ENCODE peak calls at places on chromosomes 12 and 14, in nine cellular contexts. One of them, this sample, is unnamed.

GRCh38 chr12:105420659-105421240 is 90.3 kb downstream of the C12orf75 start:
- DNase-seq in ovary: peak; percentile 80
- DNase-seq in mucosa of descending colon: peak; percentile 80
- DNase-seq in suprapubic skin: no peak
- DNase-seq in A549: peak; percentile 79
- DNase-seq in transverse colon: peak; percentile 76
- DNase-seq in PC-3: peak; percentile 90
- DNase-seq in breast epithelium: peak; percentile 69
- DNase-seq in Peyer's patch: peak; percentile 82
- DNase-seq in this sample: peak; percentile 74

GRCh38 chr14:59481407-59482119 is 2.6 kb downstream of the L3HYPDH start:
- DNase-seq in ovary: no peak
- DNase-seq in mucosa of descending colon: no peak
- DNase-seq in suprapubic skin: no peak
- DNase-seq in A549: peak; percentile 52
- DNase-seq in transverse colon: no peak
- DNase-seq in PC-3: peak; percentile 99
- DNase-seq in breast epithelium: no peak
- DNase-seq in Peyer's patch: no peak
- DNase-seq in this sample: no peak

GRCh38 chr12:29782285-29782820 is 1.4 kb downstream of the TMTC1 start:
- DNase-seq in ovary: no peak
- DNase-seq in mucosa of descending colon: no peak
- DNase-seq in suprapubic skin: no peak
- DNase-seq in A549: no peak
- DNase-seq in transverse colon: no peak
- DNase-seq in PC-3: peak; percentile 34
- DNase-seq in breast epithelium: no peak
- DNase-seq in Peyer's patch: no peak
- DNase-seq in this sample: no peak

GRCh38 chr14:34213332-34213731 is 248.7 kb downstream of the SPTSSA start:
- DNase-seq in ovary: no peak
- DNase-seq in mucosa of descending colon: no peak
- DNase-seq in suprapubic skin: no peak
- DNase-seq in A549: no peak
- DNase-seq in transverse colon: no peak
- DNase-seq in PC-3: no peak
- DNase-seq in breast epithelium: no peak
- DNase-seq in Peyer's patch: no peak
- DNase-seq in this sample: no peak

GRCh38 chr12:132445884-132446471 is 44.0 kb upstream of the FBRSL1 start:
- DNase-seq in ovary: peak; percentile 49
- DNase-seq in mucosa of descending colon: peak; percentile 67
- DNase-seq in suprapubic skin: no peak
- DNase-seq in A549: peak; percentile 100
- DNase-seq in transverse colon: peak; percentile 67
- DNase-seq in PC-3: peak; percentile 80
- DNase-seq in breast epithelium: no peak
- DNase-seq in Peyer's patch: peak; percentile 77
- DNase-seq in this sample: peak; percentile 75

GRCh38 chr14:38171197-38171596 is 36.5 kb upstream of the SSTR1 start:
- DNase-seq in ovary: no peak
- DNase-seq in mucosa of descending colon: no peak
- DNase-seq in suprapubic skin: no peak
- DNase-seq in A549: no peak
- DNase-seq in transverse colon: no peak
- DNase-seq in PC-3: peak; percentile 78
- DNase-seq in breast epithelium: no peak
- DNase-seq in Peyer's patch: no peak
- DNase-seq in this sample: no peak

GRCh38 chr12:96197503-96198272 is 3.5 kb downstream of the ELK3 start:
- DNase-seq in ovary: no peak
- DNase-seq in mucosa of descending colon: no peak
- DNase-seq in suprapubic skin: no peak
- DNase-seq in A549: peak; percentile 86
- DNase-seq in transverse colon: no peak
- DNase-seq in PC-3: peak; percentile 96
- DNase-seq in breast epithelium: no peak
- DNase-seq in Peyer's patch: no peak
- DNase-seq in this sample: no peak

GRCh38 chr12:24415934-24416333 is 466.5 kb upstream of the SOX5 start:
- DNase-seq in ovary: no peak
- DNase-seq in mucosa of descending colon: no peak
- DNase-seq in suprapubic skin: no peak
- DNase-seq in A549: no peak
- DNase-seq in transverse colon: no peak
- DNase-seq in PC-3: no peak
- DNase-seq in breast epithelium: no peak
- DNase-seq in Peyer's patch: no peak
- DNase-seq in this sample: no peak

GRCh38 chr12:57772429-57773322 is at the start of gene EEF1AKMT3:
- DNase-seq in ovary: peak; percentile 72
- DNase-seq in mucosa of descending colon: peak; percentile 78
- DNase-seq in suprapubic skin: peak; percentile 80
- DNase-seq in A549: no peak
- DNase-seq in transverse colon: peak; percentile 75
- DNase-seq in PC-3: peak; percentile 60
- DNase-seq in breast epithelium: peak; percentile 71
- DNase-seq in Peyer's patch: peak; percentile 81
- DNase-seq in this sample: no peak

GRCh38 chr14:81710232-81710845 is 176.7 kb upstream of the SEL1L start:
- DNase-seq in ovary: no peak
- DNase-seq in mucosa of descending colon: peak; percentile 17
- DNase-seq in suprapubic skin: no peak
- DNase-seq in A549: peak; percentile 41
- DNase-seq in transverse colon: no peak
- DNase-seq in PC-3: peak; percentile 55
- DNase-seq in breast epithelium: no peak
- DNase-seq in Peyer's patch: no peak
- DNase-seq in this sample: no peak

GRCh38 chr14:67573268-67574010 is 26.6 kb downstream of the PIGH start:
- DNase-seq in ovary: no peak
- DNase-seq in mucosa of descending colon: no peak
- DNase-seq in suprapubic skin: peak; percentile 56
- DNase-seq in A549: no peak
- DNase-seq in transverse colon: no peak
- DNase-seq in PC-3: no peak
- DNase-seq in breast epithelium: no peak
- DNase-seq in Peyer's patch: peak; percentile 56
- DNase-seq in this sample: no peak

GRCh38 chr12:9378430-9378835 is 170.2 kb upstream of the PZP start:
- DNase-seq in ovary: no peak
- DNase-seq in mucosa of descending colon: peak; percentile 31
- DNase-seq in suprapubic skin: no peak
- DNase-seq in A549: peak; percentile 44
- DNase-seq in transverse colon: no peak
- DNase-seq in PC-3: peak; percentile 38
- DNase-seq in breast epithelium: no peak
- DNase-seq in Peyer's patch: no peak
- DNase-seq in this sample: no peak

GRCh38 chr12:122413516-122414404 is 8.7 kb downstream of the CLIP1 start:
- DNase-seq in ovary: no peak
- DNase-seq in mucosa of descending colon: no peak
- DNase-seq in suprapubic skin: no peak
- DNase-seq in A549: no peak
- DNase-seq in transverse colon: no peak
- DNase-seq in PC-3: no peak
- DNase-seq in breast epithelium: no peak
- DNase-seq in Peyer's patch: no peak
- DNase-seq in this sample: no peak

GRCh38 chr12:91954326-91954725 is 191.3 kb downstream of the BTG1 start:
- DNase-seq in ovary: no peak
- DNase-seq in mucosa of descending colon: no peak
- DNase-seq in suprapubic skin: no peak
- DNase-seq in A549: no peak
- DNase-seq in transverse colon: no peak
- DNase-seq in PC-3: no peak
- DNase-seq in breast epithelium: no peak
- DNase-seq in Peyer's patch: no peak
- DNase-seq in this sample: no peak

GRCh38 chr12:47616440-47616839 is 89.4 kb downstream of the RPAP3 start:
- DNase-seq in ovary: no peak
- DNase-seq in mucosa of descending colon: no peak
- DNase-seq in suprapubic skin: no peak
- DNase-seq in A549: no peak
- DNase-seq in transverse colon: no peak
- DNase-seq in PC-3: no peak
- DNase-seq in breast epithelium: no peak
- DNase-seq in Peyer's patch: no peak
- DNase-seq in this sample: no peak

GRCh38 chr12:120640840-120641833 is 711 bp downstream of the CABP1 start:
- DNase-seq in ovary: no peak
- DNase-seq in mucosa of descending colon: peak; percentile 63
- DNase-seq in suprapubic skin: no peak
- DNase-seq in A549: peak; percentile 56
- DNase-seq in transverse colon: peak; percentile 66
- DNase-seq in PC-3: peak; percentile 63
- DNase-seq in breast epithelium: no peak
- DNase-seq in Peyer's patch: peak; percentile 67
- DNase-seq in this sample: no peak

GRCh38 chr12:21598651-21599050 is 6.0 kb downstream of the GYS2 start:
- DNase-seq in ovary: no peak
- DNase-seq in mucosa of descending colon: no peak
- DNase-seq in suprapubic skin: no peak
- DNase-seq in A549: no peak
- DNase-seq in transverse colon: no peak
- DNase-seq in PC-3: no peak
- DNase-seq in breast epithelium: no peak
- DNase-seq in Peyer's patch: no peak
- DNase-seq in this sample: no peak

GRCh38 chr12:54381136-54381535 is 3.4 kb downstream of the ZNF385A start:
- DNase-seq in ovary: no peak
- DNase-seq in mucosa of descending colon: no peak
- DNase-seq in suprapubic skin: no peak
- DNase-seq in A549: no peak
- DNase-seq in transverse colon: no peak
- DNase-seq in PC-3: no peak
- DNase-seq in breast epithelium: no peak
- DNase-seq in Peyer's patch: no peak
- DNase-seq in this sample: no peak
- H3K4me1 ChIP-seq in ovary: peaks cover 12% of the 10 kb centered on the region
- H3K4me1 ChIP-seq in mucosa of descending colon: peaks cover 7% of the 10 kb centered on the region
- H3K4me1 ChIP-seq in suprapubic skin: peaks cover 73% of the 10 kb centered on the region
- H3K4me1 ChIP-seq in A549: peaks cover 38% of the 10 kb centered on the region
- H3K4me1 ChIP-seq in transverse colon: peaks cover 20% of the 10 kb centered on the region
- H3K4me1 ChIP-seq in PC-3: peaks cover 7% of the 10 kb centered on the region
- H3K4me1 ChIP-seq in breast epithelium: no peaks in the 10 kb centered on the region
- H3K4me1 ChIP-seq in Peyer's patch: peaks cover 16% of the 10 kb centered on the region
- H3K4me1 ChIP-seq in this sample: no peaks in the 10 kb centered on the region

GRCh38 chr12:12356467-12356885 is 402 bp upstream of the BORCS5 start:
- DNase-seq in ovary: no peak
- DNase-seq in mucosa of descending colon: no peak
- DNase-seq in suprapubic skin: no peak
- DNase-seq in A549: no peak
- DNase-seq in transverse colon: no peak
- DNase-seq in PC-3: no peak
- DNase-seq in breast epithelium: no peak
- DNase-seq in Peyer's patch: no peak
- DNase-seq in this sample: no peak
- H3K4me3 ChIP-seq in ovary: peak overlapping the region; percentile 97
- H3K4me3 ChIP-seq in mucosa of descending colon: peak overlapping the region; percentile 50
- H3K4me3 ChIP-seq in suprapubic skin: peak overlapping the region; percentile 99
- H3K4me3 ChIP-seq in A549: peak overlapping the region; percentile 73
- H3K4me3 ChIP-seq in transverse colon: peak overlapping the region; percentile 85
- H3K4me3 ChIP-seq in PC-3: peak overlapping the region; percentile 91
- H3K4me3 ChIP-seq in breast epithelium: peak overlapping the region; percentile 95
- H3K4me3 ChIP-seq in Peyer's patch: peak overlapping the region; percentile 77
- H3K4me3 ChIP-seq in this sample: peak overlapping the region; percentile 36

GRCh38 chr14:53325176-53325806 is 172.2 kb upstream of the DDHD1 start:
- DNase-seq in ovary: no peak
- DNase-seq in mucosa of descending colon: no peak
- DNase-seq in suprapubic skin: no peak
- DNase-seq in A549: no peak
- DNase-seq in transverse colon: no peak
- DNase-seq in PC-3: peak; percentile 27
- DNase-seq in breast epithelium: no peak
- DNase-seq in Peyer's patch: no peak
- DNase-seq in this sample: no peak
- TF ChIP-seq CTCF in ovary: peak; percentile 45
- TF ChIP-seq CTCF in mucosa of descending colon: no peak
- TF ChIP-seq CTCF in suprapubic skin: no peak
- TF ChIP-seq CTCF in A549: no peak
- TF ChIP-seq CTCF in transverse colon: no peak
- TF ChIP-seq CTCF in PC-3: peak; percentile 52
- TF ChIP-seq CTCF in breast epithelium: no peak
- TF ChIP-seq CTCF in Peyer's patch: no peak
- TF ChIP-seq CTCF in this sample: no peak

GRCh38 chr12:55721601-55722213 is 1.5 kb downstream of the RDH5 start:
- DNase-seq in ovary: no peak
- DNase-seq in mucosa of descending colon: no peak
- DNase-seq in suprapubic skin: no peak
- DNase-seq in A549: no peak
- DNase-seq in transverse colon: no peak
- DNase-seq in PC-3: peak; percentile 51
- DNase-seq in breast epithelium: no peak
- DNase-seq in Peyer's patch: no peak
- DNase-seq in this sample: no peak
- H3K4me1 ChIP-seq in ovary: peaks cover 8% of the 10 kb centered on the region
- H3K4me1 ChIP-seq in mucosa of descending colon: peaks cover 74% of the 10 kb centered on the region
- H3K4me1 ChIP-seq in suprapubic skin: peaks cover 82% of the 10 kb centered on the region
- H3K4me1 ChIP-seq in A549: peaks cover 63% of the 10 kb centered on the region
- H3K4me1 ChIP-seq in transverse colon: peaks cover 86% of the 10 kb centered on the region
- H3K4me1 ChIP-seq in PC-3: peaks cover 64% of the 10 kb centered on the region
- H3K4me1 ChIP-seq in breast epithelium: peaks cover 24% of the 10 kb centered on the region
- H3K4me1 ChIP-seq in Peyer's patch: peaks cover 87% of the 10 kb centered on the region
- H3K4me1 ChIP-seq in this sample: peaks cover 14% of the 10 kb centered on the region

DNA sequence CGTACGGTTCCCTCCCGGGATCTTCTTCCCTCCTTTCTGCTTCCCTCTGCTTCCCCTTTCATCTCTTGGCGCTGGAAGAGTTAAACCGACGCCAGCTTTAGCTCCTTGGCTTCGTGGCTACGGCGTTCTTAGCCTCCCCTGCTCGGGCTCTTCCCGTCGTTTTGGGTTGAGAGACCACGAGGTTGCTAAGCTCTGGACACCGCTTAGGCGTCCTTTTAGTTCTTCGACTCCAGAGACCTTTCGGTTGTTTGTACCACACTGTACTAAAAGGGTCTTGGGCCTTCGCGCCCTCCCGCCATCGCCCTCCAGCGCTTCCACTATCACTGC is 545 bp downstream of the CPSF2 start:
- DNase-seq in ovary: no peak
- DNase-seq in mucosa of descending colon: no peak
- DNase-seq in suprapubic skin: no peak
- DNase-seq in A549: peak; percentile 18
- DNase-seq in transverse colon: peak; percentile 23
- DNase-seq in PC-3: peak; percentile 7
- DNase-seq in breast epithelium: no peak
- DNase-seq in Peyer's patch: no peak
- DNase-seq in this sample: no peak
- H3K4me3 ChIP-seq in ovary: peak overlapping the region; percentile 85
- H3K4me3 ChIP-seq in mucosa of descending colon: peak overlapping the region; percentile 94
- H3K4me3 ChIP-seq in suprapubic skin: peak overlapping the region; percentile 99
- H3K4me3 ChIP-seq in A549: peak overlapping the region; percentile 94
- H3K4me3 ChIP-seq in transverse colon: peak overlapping the region; percentile 89
- H3K4me3 ChIP-seq in PC-3: peak overlapping the region; percentile 99
- H3K4me3 ChIP-seq in breast epithelium: peak overlapping the region; percentile 96
- H3K4me3 ChIP-seq in Peyer's patch: peak overlapping the region; percentile 96
- H3K4me3 ChIP-seq in this sample: peak overlapping the region; percentile 86

GRCh38 chr14:89388853-89389252 is 28.2 kb downstream of the FOXN3 start:
- DNase-seq in ovary: no peak
- DNase-seq in mucosa of descending colon: no peak
- DNase-seq in suprapubic skin: no peak
- DNase-seq in A549: no peak
- DNase-seq in transverse colon: no peak
- DNase-seq in PC-3: peak; percentile 11
- DNase-seq in breast epithelium: no peak
- DNase-seq in Peyer's patch: no peak
- DNase-seq in this sample: no peak
- TF ChIP-seq CTCF in ovary: no peak
- TF ChIP-seq CTCF in mucosa of descending colon: no peak
- TF ChIP-seq CTCF in suprapubic skin: no peak
- TF ChIP-seq CTCF in A549: no peak
- TF ChIP-seq CTCF in transverse colon: no peak
- TF ChIP-seq CTCF in PC-3: no peak
- TF ChIP-seq CTCF in breast epithelium: no peak
- TF ChIP-seq CTCF in Peyer's patch: no peak
- TF ChIP-seq CTCF in this sample: no peak

This sample was measured in CD8-positive, alpha-beta T cell.